ENCODE peak calls at places on chromosomes 13 and 19, in ten cellular contexts. X is OCI-M1; V is kidney tubule cell; Q is activated naive CD8-positive, alpha-beta T cell treated with anti-CD3 and anti-CD28 coated beads for 36 hours; S is NCI-H2029; D is HFF-Myc; Y is KBM-7; R is RWPE1; W is dermis blood vessel endothelial cell; E is HEK293T. I is an unnamed sample.

GRCh38 chr19:18529782-18530181 is 7.9 kb upstream of the ELL start:
- DNase-seq in X (no peak), V (no peak), Q (no peak), S (no peak), D (no peak), Y (no peak), R (no peak), W (no peak), E (no peak), I (no peak)

GRCh38 chr13:94947392-94947791 is 235.0 kb upstream of the SOX21 start:
- DNase-seq in X (no peak), V (no peak), Q (no peak), S (no peak), D (no peak), Y (no peak), R (no peak), W (no peak), E (no peak), I (no peak)

GRCh38 chr19:16585808-16586476 is 13.7 kb upstream of the SLC35E1 start:
- DNase-seq in X (no peak), V (peak; percentile 82), Q (peak; percentile 48), S (no peak), D (no peak), Y (no peak), R (no peak), W (no peak), E (no peak), I (no peak)

GRCh38 chr13:30441304-30441703 is 19.0 kb downstream of the UBE2L5 start:
- DNase-seq in X (no peak), V (peak; percentile 88), Q (no peak), S (no peak), D (no peak), Y (no peak), R (no peak), W (no peak), E (no peak), I (no peak)

GRCh38 chr19:35357867-35358573 is at the start of gene FFAR3:
- DNase-seq in X (no peak), V (no peak), Q (no peak), S (no peak), D (no peak), Y (peak; percentile 55), R (no peak), W (peak; percentile 51), E (no peak), I (no peak)

GRCh38 chr19:16566161-16566560 is 6.1 kb downstream of the SLC35E1 start:
- DNase-seq in X (no peak), V (no peak), Q (peak; percentile 46), S (no peak), D (no peak), Y (peak; percentile 55), R (no peak), W (peak; percentile 92), E (no peak), I (peak; percentile 76)

GRCh38 chr13:109212630-109213029 is 573.8 kb downstream of the IRS2 start:
- DNase-seq in X (no peak), V (no peak), Q (no peak), S (no peak), D (no peak), Y (no peak), R (no peak), W (no peak), E (no peak), I (no peak)

GRCh38 chr13:31101511-31102170 is 60.1 kb downstream of the HSPH1 start:
- DNase-seq in X (no peak), V (no peak), Q (no peak), S (no peak), D (no peak), Y (no peak), R (no peak), W (no peak), E (no peak), I (no peak)

GRCh38 chr13:70098669-70099068 is 9.0 kb upstream of the ATXN8OS start:
- DNase-seq in X (peak; percentile 48), V (peak; percentile 16), Q (no peak), S (no peak), D (no peak), Y (peak; percentile 4), R (no peak), W (no peak), E (no peak), I (no peak)

GRCh38 chr13:43846496-43846895 is 33.0 kb downstream of the CCDC122 start:
- DNase-seq in X (no peak), V (no peak), Q (no peak), S (no peak), D (no peak), Y (no peak), R (no peak), W (no peak), E (no peak), I (no peak)

GRCh38 chr19:39304701-39305571 is 8.7 kb downstream of the IFNL1 start:
- DNase-seq in X (peak; percentile 16), V (no peak), Q (no peak), S (no peak), D (no peak), Y (peak; percentile 64), R (no peak), W (no peak), E (no peak), I (no peak)

GRCh38 chr19:55116232-55117062 is 990 bp downstream of the PPP1R12C start:
- DNase-seq in X (peak; percentile 67), V (peak; percentile 64), Q (peak; percentile 61), S (no peak), D (no peak), Y (peak; percentile 73), R (peak; percentile 57), W (peak; percentile 58), E (peak; percentile 62), I (no peak)

GRCh38 chr13:28048768-28049167 is 51.6 kb downstream of the FLT3 start:
- DNase-seq in X (no peak), V (no peak), Q (no peak), S (no peak), D (no peak), Y (no peak), R (no peak), W (no peak), E (no peak), I (no peak)

GRCh38 chr13:21071894-21072293 is 10.5 kb upstream of the LATS2 start:
- DNase-seq in X (no peak), V (no peak), Q (no peak), S (no peak), D (no peak), Y (peak; percentile 22), R (no peak), W (no peak), E (no peak), I (no peak)

I was measured in activated CD4-positive, CD25-positive, alpha-beta regulatory T cell treated with anti-CD3 and anti-CD28 coated beads, Interleukin-2, amount 50 U/mL, for 16 hours.